ENCODE peak calls at places on chromosomes 16 and 17, in eight cellular contexts. K is GM23248; O is right cardiac atrium; H is HCT116; C is CD8-positive, alpha-beta memory T cell; E is CD4-positive, alpha-beta memory T cell; L is uterus; B is lung. W is an unnamed sample.

GRCh38 chr17:82655523-82655922 is 7.3 kb upstream of the WDR45B start:
- DNase-seq in K (no peak), O (no peak), H (no peak), C (peak), E (no peak), L (no peak), B (no peak), W (no peak)

GRCh38 chr17:2067048-2067452 is 12.1 kb downstream of the HIC1 start:
- DNase-seq in K (no peak), O (no peak), H (no peak), C (no peak), E (no peak), L (no peak), B (no peak), W (no peak)

GRCh38 chr16:24409045-24409444 is 130.3 kb upstream of the RBBP6 start:
- DNase-seq in K (peak), O (no peak), H (peak), C (no peak), E (no peak), L (no peak), B (no peak), W (no peak)

GRCh38 chr16:84040823-84041391 is 1.7 kb downstream of the SLC38A8 start:
- DNase-seq in K (peak), O (no peak), H (no peak), C (no peak), E (no peak), L (no peak), B (no peak), W (no peak)

GRCh38 chr16:74449470-74449869 is 28.2 kb upstream of the CLEC18B start:
- DNase-seq in K (peak), O (peak), H (peak), C (no peak), E (no peak), L (peak), B (no peak), W (no peak)

GRCh38 chr17:74987909-74988711 is 678 bp downstream of the CDR2L start:
- DNase-seq in K (peak), O (peak), H (no peak), C (peak), E (no peak), L (peak), B (peak), W (peak)

GRCh38 chr16:88659160-88659559 is 3.7 kb downstream of the MVD start:
- DNase-seq in K (no peak), O (no peak), H (no peak), C (no peak), E (no peak), L (no peak), B (no peak), W (no peak)

GRCh38 chr16:72415379-72415778 is 243.4 kb upstream of the PMFBP1 start:
- DNase-seq in K (no peak), O (no peak), H (no peak), C (no peak), E (no peak), L (no peak), B (no peak), W (no peak)

GRCh38 chr17:34584805-34585416 is 5.5 kb downstream of the TMEM132E start:
- DNase-seq in K (peak), O (no peak), H (no peak), C (no peak), E (peak), L (no peak), B (no peak), W (no peak)

GRCh38 chr16:53041196-53041977 is 11.3 kb downstream of the CHD9NB start:
- DNase-seq in K (no peak), O (peak), H (no peak), C (no peak), E (no peak), L (peak), B (no peak), W (peak)

GRCh38 chr17:37527249-37527851 is 37.7 kb downstream of the DUSP14 start:
- DNase-seq in K (peak), O (no peak), H (peak), C (no peak), E (peak), L (no peak), B (no peak), W (no peak)

GRCh38 chr16:76345093-76345735 is 68.0 kb downstream of the CNTNAP4 start:
- DNase-seq in K (peak), O (peak), H (no peak), C (no peak), E (no peak), L (no peak), B (peak), W (no peak)

GRCh38 chr16:47887496-47887895 is 268.3 kb downstream of the ABCC12 start:
- DNase-seq in K (peak), O (no peak), H (no peak), C (no peak), E (no peak), L (no peak), B (no peak), W (no peak)

GRCh38 chr16:56956076-56956475 is 5.7 kb upstream of the CETP start:
- DNase-seq in K (no peak), O (no peak), H (no peak), C (no peak), E (no peak), L (no peak), B (no peak), W (no peak)

GRCh38 chr16:82735176-82735575 is 108.4 kb downstream of the CDH13 start:
- DNase-seq in K (no peak), O (no peak), H (no peak), C (no peak), E (no peak), L (no peak), B (no peak), W (no peak)

GRCh38 chr17:34361478-34362061 is 1.5 kb downstream of the CCL1 start:
- DNase-seq in K (peak), O (peak), H (peak), C (peak), E (peak), L (peak), B (peak), W (peak)

GRCh38 chr17:58172369-58173071 is 5.7 kb downstream of the OR4D2 start:
- DNase-seq in K (peak), O (no peak), H (peak), C (peak), E (peak), L (no peak), B (no peak), W (no peak)

GRCh38 chr16:19105891-19106624 is 7.7 kb upstream of the ITPRIPL2 start:
- DNase-seq in K (no peak), O (no peak), H (no peak), C (no peak), E (no peak), L (no peak), B (no peak), W (peak)

GRCh38 chr16:56675685-56676210 is 6.1 kb downstream of the MT1H start:
- DNase-seq in K (no peak), O (no peak), H (no peak), C (peak), E (peak), L (no peak), B (no peak), W (no peak)

GRCh38 chr17:77571562-77571981 is 386.9 kb upstream of the TNRC6C start:
- DNase-seq in K (peak), O (no peak), H (no peak), C (no peak), E (peak), L (no peak), B (no peak), W (no peak)

GRCh38 chr17:58614854-58615409 is 76.9 kb downstream of the TEX14 start:
- DNase-seq in K (no peak), O (no peak), H (no peak), C (no peak), E (no peak), L (no peak), B (no peak), W (no peak)

GRCh38 chr16:89308391-89309333 is 91.2 kb downstream of the ZNF778 start:
- DNase-seq in K (no peak), O (no peak), H (no peak), C (peak), E (peak), L (no peak), B (no peak), W (no peak)

GRCh38 chr16:58048914-58049696 is 23.6 kb downstream of the MMP15 start:
- DNase-seq in K (no peak), O (no peak), H (no peak), C (peak), E (no peak), L (no peak), B (no peak), W (no peak)

GRCh38 chr17:16652847-16653366 is 743 bp downstream of the ZNF624 start:
- DNase-seq in K (no peak), O (no peak), H (peak), C (no peak), E (no peak), L (no peak), B (no peak), W (no peak)

GRCh38 chr16:2930236-2930635 is 18.5 kb downstream of the FLYWCH1 start:
- DNase-seq in K (no peak), O (no peak), H (no peak), C (no peak), E (no peak), L (no peak), B (no peak), W (no peak)

GRCh38 chr17:45825792-45826191 is 18.9 kb upstream of the SPPL2C start:
- DNase-seq in K (no peak), O (no peak), H (no peak), C (no peak), E (no peak), L (no peak), B (no peak), W (no peak)

GRCh38 chr17:50055055-50055425 is 870 bp upstream of the ITGA3 start:
- DNase-seq in K (peak), O (no peak), H (peak), C (peak), E (peak), L (no peak), B (peak), W (no peak)

GRCh38 chr17:32943206-32943605 is 15.3 kb downstream of the TMEM98 start:
- DNase-seq in K (no peak), O (no peak), H (no peak), C (no peak), E (no peak), L (no peak), B (peak), W (no peak)

GRCh38 chr16:49838639-49839461 is 17.1 kb downstream of the ZNF423 start:
- DNase-seq in K (no peak), O (peak), H (no peak), C (no peak), E (no peak), L (no peak), B (no peak), W (no peak)

GRCh38 chr17:20095366-20096080 is 86.4 kb downstream of the SPECC1 start:
- DNase-seq in K (peak), O (peak), H (peak), C (no peak), E (no peak), L (peak), B (no peak), W (peak)
- H3K27ac ChIP-seq in K (no peak), O (peak), H (no peak), C (no peak), E (no peak), L (no peak), B (peak), W (peak)

DNA sequence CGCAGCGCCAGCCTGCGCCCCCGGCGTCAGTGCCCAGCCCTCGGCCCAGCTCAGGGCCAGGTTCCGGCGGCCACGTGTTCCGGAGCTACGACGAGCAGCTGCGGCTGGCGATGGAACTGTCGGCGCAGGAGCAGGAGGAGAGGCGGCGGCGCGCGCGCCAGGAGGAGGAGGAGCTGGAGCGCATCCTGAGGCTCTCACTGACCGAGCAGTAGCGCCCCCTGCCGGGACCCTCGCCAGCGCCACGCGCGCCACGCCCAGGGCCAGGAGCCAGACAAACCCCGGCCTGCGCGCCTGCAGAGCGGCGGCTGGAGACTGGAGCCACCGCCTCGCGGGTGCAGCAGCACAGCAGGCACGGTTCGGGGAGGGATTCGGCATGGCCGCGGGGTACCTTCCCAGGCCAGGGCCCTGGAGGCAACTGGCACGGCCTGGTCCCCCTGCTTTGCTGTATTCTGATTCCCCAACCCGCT is 9.3 kb downstream of the CORO6 start:
- DNase-seq in K (peak), O (peak), H (no peak), C (peak), E (peak), L (peak), B (peak), W (peak)
- H3K27ac ChIP-seq in K (no peak), O (no peak), H (no peak), C (no peak), E (no peak), L (no peak), B (no peak), W (peak)

GRCh38 chr17:38914741-38915638 is 10.4 kb upstream of the LASP1NB start:
- DNase-seq in K (no peak), O (no peak), H (no peak), C (peak), E (no peak), L (no peak), B (no peak), W (no peak)

GRCh38 chr17:38915639-38915995 is 9.8 kb upstream of the LASP1NB start:
- DNase-seq in K (no peak), O (no peak), H (no peak), C (no peak), E (no peak), L (no peak), B (no peak), W (no peak)

GRCh38 chr17:38910325-38910724 is 15.1 kb upstream of the LASP1NB start:
- DNase-seq in K (no peak), O (no peak), H (no peak), C (peak), E (no peak), L (peak), B (no peak), W (no peak)

GRCh38 chr17:38911081-38911730 is 14.2 kb upstream of the LASP1NB start:
- DNase-seq in K (no peak), O (no peak), H (no peak), C (peak), E (no peak), L (peak), B (no peak), W (no peak)

DNA sequence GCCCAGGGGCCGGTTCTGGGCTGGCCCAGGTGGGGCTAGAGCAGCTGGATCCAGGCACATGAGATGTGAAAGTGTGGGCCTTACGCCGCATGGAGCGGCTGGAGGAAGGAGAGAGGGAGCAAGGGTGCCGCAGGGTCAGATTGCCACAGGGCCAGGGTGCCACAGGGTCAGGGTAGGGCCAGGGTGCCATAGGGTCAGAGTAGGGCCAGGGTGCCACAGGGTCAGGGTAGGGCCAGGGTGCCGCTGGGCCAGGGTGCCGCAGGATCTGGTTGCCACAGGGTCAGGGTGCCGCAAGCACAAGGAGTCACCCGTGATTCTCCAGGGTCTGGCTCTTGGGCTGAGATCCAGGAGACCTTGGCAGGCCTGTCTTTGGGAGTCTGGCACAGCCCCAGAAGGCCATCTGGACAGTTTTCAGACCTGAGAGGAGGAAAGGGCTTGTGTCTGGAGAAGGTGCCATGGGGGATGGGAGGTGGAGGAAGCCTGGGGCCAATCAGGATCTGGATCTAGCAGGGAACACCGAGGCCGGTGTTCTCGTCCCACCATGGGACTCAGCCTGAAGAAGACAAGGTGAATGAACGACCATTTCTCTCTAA is 13.1 kb upstream of the LASP1NB start:
- DNase-seq in K (no peak), O (peak), H (no peak), C (peak), E (no peak), L (peak), B (no peak), W (no peak)
- H3K27ac ChIP-seq in K (no peak), O (no peak), H (no peak), C (no peak), E (no peak), L (peak), B (no peak), W (no peak)

DNA sequence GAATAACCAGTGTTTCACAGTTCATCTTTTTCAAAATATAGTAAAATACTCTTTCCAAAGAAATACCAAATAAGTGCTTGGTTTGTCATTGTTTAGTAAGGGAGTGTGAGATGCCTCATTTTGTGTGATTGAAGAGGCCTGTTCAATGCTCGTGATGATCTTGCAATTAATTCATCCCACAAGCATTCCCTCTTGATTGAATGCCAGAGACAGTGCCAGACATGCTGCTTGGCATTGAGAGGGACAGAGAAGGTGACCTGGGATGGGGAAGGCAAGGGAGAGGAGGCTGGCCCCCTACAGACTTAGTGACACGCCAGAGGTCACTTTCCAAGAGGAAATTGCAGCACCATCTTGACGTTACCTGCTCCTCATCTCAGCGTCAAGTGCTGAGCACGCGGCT is 49.3 kb downstream of the CLEC16A start:
- DNase-seq in K (no peak), O (no peak), H (no peak), C (no peak), E (no peak), L (no peak), B (no peak), W (no peak)
- H3K27ac ChIP-seq in K (peak), O (no peak), H (peak), C (no peak), E (no peak), L (no peak), B (no peak), W (no peak)

DNA sequence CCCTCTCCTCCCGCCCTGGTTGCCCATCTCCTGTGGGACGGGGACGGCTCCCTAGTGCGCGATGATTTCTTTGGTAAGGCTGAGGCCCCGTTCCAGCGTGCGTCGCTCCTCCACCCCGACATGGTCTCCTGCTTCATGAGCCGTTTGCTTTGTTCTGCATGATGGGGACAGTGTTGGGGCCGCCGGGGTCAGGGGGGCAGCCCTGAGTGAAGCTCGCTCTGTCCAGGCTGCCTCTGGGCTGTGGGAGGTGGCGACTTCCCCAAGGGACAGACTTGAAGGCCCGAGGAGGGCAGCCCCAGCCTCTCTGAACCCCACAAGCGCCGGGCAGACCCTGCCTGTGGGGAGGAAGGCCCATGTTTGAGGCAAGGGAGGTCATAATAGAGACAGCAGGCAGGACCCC is 12.4 kb downstream of the NME3 start:
- DNase-seq in K (no peak), O (no peak), H (no peak), C (no peak), E (no peak), L (no peak), B (no peak), W (no peak)
- H3K27ac ChIP-seq in K (no peak), O (no peak), H (no peak), C (no peak), E (no peak), L (no peak), B (no peak), W (no peak)

DNA sequence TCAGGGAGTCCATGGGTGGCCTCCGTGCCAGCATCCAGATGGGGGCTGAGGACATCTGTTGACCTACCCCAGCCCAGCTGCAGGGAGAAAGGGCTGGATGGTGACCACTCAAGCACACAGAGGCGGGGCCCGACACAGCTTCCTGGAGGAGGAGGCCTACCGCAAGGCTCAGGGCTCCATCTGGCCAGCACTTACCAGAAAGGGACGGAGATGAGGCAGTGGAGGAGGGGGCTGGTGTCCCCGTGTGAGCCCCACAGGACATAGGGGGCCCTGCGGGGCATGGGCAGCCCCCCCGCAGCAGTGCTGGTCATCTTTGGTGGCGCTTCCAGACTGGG is 147.5 kb upstream of the CIBAR2 start:
- DNase-seq in K (no peak), O (no peak), H (no peak), C (no peak), E (no peak), L (no peak), B (no peak), W (no peak)
- H3K27ac ChIP-seq in K (no peak), O (no peak), H (no peak), C (no peak), E (no peak), L (no peak), B (no peak), W (no peak)

GRCh38 chr17:78780335-78780734 is 1.7 kb downstream of the CYTH1 start:
- DNase-seq in K (no peak), O (no peak), H (no peak), C (no peak), E (no peak), L (no peak), B (no peak), W (no peak)
- H3K27ac ChIP-seq in K (peak), O (peak), H (no peak), C (peak), E (peak), L (no peak), B (peak), W (peak)